ENCODE peak calls at places on chromosomes 4 and X, in four cellular contexts. One of them, this sample, is unnamed.
A peak's percentile ranks its signal among the peaks of the same experiment; 100 is the strongest.

GRCh38 chrX:1398431-1399340 is 6.8 kb upstream of the SLC25A6 start:
- DNase-seq in HepG2: no peak
- DNase-seq in K562: no peak
- DNase-seq in H1: no peak
- DNase-seq in this sample: no peak

GRCh38 chr4:76199664-76200211 is 13.9 kb downstream of the SCARB2 start:
- DNase-seq in HepG2: no peak
- DNase-seq in K562: no peak
- DNase-seq in H1: no peak
- DNase-seq in this sample: peak; percentile 81

GRCh38 chr4:123198706-123199105 is 197.9 kb upstream of the SPRY1 start:
- DNase-seq in HepG2: no peak
- DNase-seq in K562: no peak
- DNase-seq in H1: no peak
- DNase-seq in this sample: no peak

GRCh38 chr4:90007494-90008167 is 113.0 kb downstream of the MMRN1 start:
- DNase-seq in HepG2: no peak
- DNase-seq in K562: no peak
- DNase-seq in H1: no peak
- DNase-seq in this sample: no peak

GRCh38 chrX:154419189-154419588 is 7.8 kb downstream of the TAFAZZIN start:
- DNase-seq in HepG2: no peak
- DNase-seq in K562: no peak
- DNase-seq in H1: no peak
- DNase-seq in this sample: no peak

GRCh38 chr4:9997881-9998280 is 23.4 kb downstream of the SLC2A9 start:
- DNase-seq in HepG2: no peak
- DNase-seq in K562: no peak
- DNase-seq in H1: no peak
- DNase-seq in this sample: no peak

GRCh38 chr4:2714071-2714770 is 41.9 kb downstream of the TNIP2 start:
- DNase-seq in HepG2: no peak
- DNase-seq in K562: no peak
- DNase-seq in H1: no peak
- DNase-seq in this sample: no peak

GRCh38 chr4:146186556-146186955 is 11.0 kb downstream of the LSM6 start:
- DNase-seq in HepG2: no peak
- DNase-seq in K562: no peak
- DNase-seq in H1: no peak
- DNase-seq in this sample: no peak

GRCh38 chr4:71553605-71554004 is 214.8 kb downstream of the SLC4A4 start:
- DNase-seq in HepG2: no peak
- DNase-seq in K562: peak; percentile 25
- DNase-seq in H1: no peak
- DNase-seq in this sample: no peak

GRCh38 chr4:169208090-169208455 is 62.7 kb downstream of the SH3RF1 start:
- DNase-seq in HepG2: peak; percentile 23
- DNase-seq in K562: no peak
- DNase-seq in H1: no peak
- DNase-seq in this sample: no peak

GRCh38 chr4:162645381-162645780 is 481.6 kb upstream of the FSTL5 start:
- DNase-seq in HepG2: peak; percentile 4
- DNase-seq in K562: no peak
- DNase-seq in H1: no peak
- DNase-seq in this sample: no peak

GRCh38 chrX:15838017-15838416 is 16.6 kb downstream of the AP1S2 start:
- DNase-seq in HepG2: peak; percentile 4
- DNase-seq in K562: peak; percentile 36
- DNase-seq in H1: no peak
- DNase-seq in this sample: no peak

GRCh38 chrX:56564182-56564885 is 907 bp downstream of the UBQLN2 start:
- DNase-seq in HepG2: peak; percentile 2
- DNase-seq in K562: no peak
- DNase-seq in H1: no peak
- DNase-seq in this sample: no peak
- TF ChIP-seq BRCA1 in HepG2: no peak
- TF ChIP-seq BRCA1 in K562: no peak
- TF ChIP-seq BRCA1 in H1: no peak
- TF ChIP-seq BRCA1 in this sample: no peak

DNA sequence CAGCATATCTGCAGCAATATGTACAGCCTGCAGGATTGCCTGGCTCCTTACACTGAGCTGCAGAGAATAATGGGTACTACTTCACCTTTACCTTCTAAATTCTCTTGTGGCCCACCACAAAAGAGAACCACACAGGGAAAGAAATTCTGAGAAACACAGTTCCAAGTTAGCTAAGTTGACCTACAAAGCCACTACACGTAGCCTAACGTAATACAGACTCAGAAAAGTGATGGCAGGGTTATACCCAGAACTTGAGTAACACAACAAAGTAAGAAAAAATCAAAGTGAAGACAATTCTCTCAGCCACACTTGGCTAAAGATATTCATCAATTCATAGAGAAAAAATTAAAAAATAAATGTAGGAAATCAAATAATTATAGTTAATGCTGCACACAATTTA is 26.4 kb upstream of the SRPX start:
- DNase-seq in HepG2: no peak
- DNase-seq in K562: no peak
- DNase-seq in H1: no peak
- DNase-seq in this sample: no peak
- TF ChIP-seq CHD2 in HepG2: no peak
- TF ChIP-seq CHD2 in K562: no peak
- TF ChIP-seq CHD2 in H1: no peak
- TF ChIP-seq CHD2 in this sample: no peak

DNA sequence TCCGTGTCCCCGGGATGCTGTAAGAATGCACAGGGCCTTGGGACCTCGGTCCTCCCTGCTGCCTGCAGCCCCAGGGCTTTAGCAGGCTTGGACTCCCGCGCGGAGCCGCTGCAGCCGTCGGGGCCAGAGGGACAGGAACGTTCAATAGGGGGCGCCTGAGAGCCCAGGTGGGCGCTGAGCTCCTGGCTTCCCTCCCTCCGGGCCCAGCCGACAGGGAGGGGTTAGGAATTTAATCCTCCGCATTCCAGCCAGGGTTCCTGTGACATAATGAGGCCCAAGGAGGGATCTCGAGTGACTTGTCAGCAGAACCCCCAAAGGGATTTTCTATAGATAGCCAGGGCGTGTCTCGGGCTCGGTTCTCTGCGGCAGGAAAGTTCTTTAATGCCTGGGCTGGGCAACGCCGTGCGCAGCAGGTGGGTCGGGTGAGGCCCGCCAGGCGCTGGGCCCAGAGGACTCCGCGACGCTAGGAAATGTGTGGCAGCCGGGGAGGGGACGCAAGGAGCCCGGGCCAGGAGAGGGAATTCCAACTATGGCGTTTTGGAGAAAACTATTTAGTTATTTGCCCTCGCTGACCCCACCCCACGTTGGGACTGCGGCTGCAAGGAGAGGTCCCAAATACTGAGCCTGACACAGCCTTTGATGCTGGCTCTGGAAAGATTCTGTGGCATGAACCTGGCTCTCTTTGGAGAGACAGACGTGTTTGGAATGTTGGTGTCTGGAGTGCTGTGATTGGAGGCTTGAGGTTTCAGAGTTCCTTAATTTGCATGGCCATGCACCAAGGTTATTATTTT is 285.2 kb upstream of the GATB start:
- DNase-seq in HepG2: peak; percentile 4
- DNase-seq in K562: peak; percentile 39
- DNase-seq in H1: peak; percentile 79
- DNase-seq in this sample: no peak
- TF ChIP-seq BRCA1 in HepG2: no peak
- TF ChIP-seq BRCA1 in K562: no peak
- TF ChIP-seq BRCA1 in H1: no peak
- TF ChIP-seq BRCA1 in this sample: no peak

GRCh38 chrX:71082253-71082652 is 13.4 kb upstream of the FOXO4 start:
- DNase-seq in HepG2: no peak
- DNase-seq in K562: no peak
- DNase-seq in H1: no peak
- DNase-seq in this sample: no peak

GRCh38 chrX:71085900-71086299 is 9.8 kb upstream of the FOXO4 start:
- DNase-seq in HepG2: no peak
- DNase-seq in K562: no peak
- DNase-seq in H1: no peak
- DNase-seq in this sample: no peak

GRCh38 chrX:71082778-71083177 is 12.9 kb upstream of the FOXO4 start:
- DNase-seq in HepG2: no peak
- DNase-seq in K562: no peak
- DNase-seq in H1: no peak
- DNase-seq in this sample: no peak

GRCh38 chrX:71081348-71082148 is 13.4 kb upstream of the SNX12 start:
- DNase-seq in HepG2: peak; percentile 81
- DNase-seq in K562: no peak
- DNase-seq in H1: no peak
- DNase-seq in this sample: no peak
- TF ChIP-seq CHD2 in HepG2: no peak
- TF ChIP-seq CHD2 in K562: no peak
- TF ChIP-seq CHD2 in H1: no peak
- TF ChIP-seq CHD2 in this sample: no peak

GRCh38 chrX:8988456-8988855 is 45.5 kb downstream of the FAM9B start:
- DNase-seq in HepG2: peak; percentile 0
- DNase-seq in K562: no peak
- DNase-seq in H1: no peak
- DNase-seq in this sample: no peak

GRCh38 chrX:8984231-8984630 is 49.7 kb downstream of the FAM9B start:
- DNase-seq in HepG2: no peak
- DNase-seq in K562: no peak
- DNase-seq in H1: no peak
- DNase-seq in this sample: no peak

GRCh38 chrX:8987672-8988250 is 46.2 kb downstream of the FAM9B start:
- DNase-seq in HepG2: no peak
- DNase-seq in K562: no peak
- DNase-seq in H1: no peak
- DNase-seq in this sample: no peak
- TF ChIP-seq BRCA1 in HepG2: no peak
- TF ChIP-seq BRCA1 in K562: no peak
- TF ChIP-seq BRCA1 in H1: no peak
- TF ChIP-seq BRCA1 in this sample: no peak

This sample was measured in GM12878.